ENCODE peak calls at places on chromosome 14, in seven cellular contexts. U is HFFc6; Q is upper lobe of left lung; C is H1; A is amniotic epithelial cell; L is stimulated activated CD8-positive, alpha-beta memory T cell treated with anti-CD3 and anti-CD28 coated beads, Interleukin-2, amount 100 ng/mL, for 48 hours; S is WTC11. X is an unnamed sample.

GRCh38 chr14:30550335-30550734 is 8.6 kb upstream of the G2E3 start:
- DNase-seq in U (peak), Q (no peak), C (no peak), A (peak), L (no peak), S (no peak), X (no peak)

GRCh38 chr14:101600336-101600890 is 39.1 kb downstream of the DIO3 start:
- DNase-seq in U (no peak), Q (no peak), C (no peak), A (no peak), L (no peak), S (no peak), X (no peak)

GRCh38 chr14:104145826-104146642 is 7.6 kb downstream of the KIF26A start:
- DNase-seq in U (no peak), Q (no peak), C (no peak), A (no peak), L (no peak), S (peak), X (no peak)

GRCh38 chr14:70901218-70901772 is 6.0 kb upstream of the PCNX1 start:
- DNase-seq in U (peak), Q (no peak), C (no peak), A (peak), L (no peak), S (no peak), X (no peak)

GRCh38 chr14:83885748-83886382 is 1644.1 kb upstream of the FLRT2 start:
- DNase-seq in U (no peak), Q (no peak), C (no peak), A (no peak), L (no peak), S (no peak), X (no peak)

GRCh38 chr14:104082807-104083206 is 2.7 kb upstream of the ASPG start:
- DNase-seq in U (no peak), Q (peak), C (no peak), A (no peak), L (no peak), S (no peak), X (no peak)

GRCh38 chr14:30264161-30264560 is 294.8 kb upstream of the G2E3 start:
- DNase-seq in U (no peak), Q (no peak), C (no peak), A (no peak), L (no peak), S (no peak), X (no peak)

GRCh38 chr14:68676511-68676943 is 116.3 kb downstream of the ZFP36L1 start:
- DNase-seq in U (no peak), Q (no peak), C (no peak), A (no peak), L (no peak), S (no peak), X (no peak)

GRCh38 chr14:23009939-23010718 is at the start of gene C14orf93:
- DNase-seq in U (peak), Q (peak), C (no peak), A (peak), L (peak), S (peak), X (no peak)

GRCh38 chr14:32470161-32470705 is 141.1 kb downstream of the AKAP6 start:
- DNase-seq in U (no peak), Q (no peak), C (no peak), A (no peak), L (no peak), S (no peak), X (no peak)

GRCh38 chr14:77986808-77987207 is 183.4 kb upstream of the NRXN3 start:
- DNase-seq in U (no peak), Q (no peak), C (no peak), A (no peak), L (no peak), S (no peak), X (no peak)

GRCh38 chr14:24924544-24924943 is 125.4 kb downstream of the STXBP6 start:
- DNase-seq in U (no peak), Q (no peak), C (no peak), A (no peak), L (no peak), S (no peak), X (no peak)

GRCh38 chr14:104223101-104223809 is 84.9 kb downstream of the KIF26A start:
- DNase-seq in U (no peak), Q (no peak), C (no peak), A (no peak), L (no peak), S (peak), X (no peak)

GRCh38 chr14:94284221-94284620 is 8.8 kb downstream of the SERPINA10 start:
- DNase-seq in U (no peak), Q (no peak), C (no peak), A (no peak), L (no peak), S (no peak), X (no peak)

GRCh38 chr14:52553002-52553670 is 500 bp downstream of the GPR137C start:
- DNase-seq in U (no peak), Q (peak), C (no peak), A (no peak), L (peak), S (peak), X (no peak)

GRCh38 chr14:23321572-23322547 is 603 bp downstream of the PABPN1 start:
- DNase-seq in U (peak), Q (peak), C (no peak), A (peak), L (peak), S (peak), X (no peak)

GRCh38 chr14:64584185-64584584 is 34.4 kb downstream of the PPP1R36 start:
- DNase-seq in U (no peak), Q (no peak), C (no peak), A (no peak), L (no peak), S (no peak), X (no peak)

GRCh38 chr14:52329678-52330376 is 15.7 kb downstream of the PTGER2 start:
- DNase-seq in U (no peak), Q (no peak), C (no peak), A (no peak), L (no peak), S (no peak), X (no peak)

GRCh38 chr14:103828315-103828967 is 18.9 kb downstream of the PPP1R13B start:
- DNase-seq in U (no peak), Q (no peak), C (no peak), A (no peak), L (no peak), S (no peak), X (no peak)

GRCh38 chr14:106843951-106844483 is 1317.6 kb downstream of the TMEM121 start:
- DNase-seq in U (no peak), Q (peak), C (no peak), A (no peak), L (no peak), S (no peak), X (no peak)

GRCh38 chr14:51776102-51776894 is 84.1 kb upstream of the GNG2 start:
- DNase-seq in U (peak), Q (no peak), C (peak), A (peak), L (no peak), S (peak), X (peak)

GRCh38 chr14:68666899-68667298 is 126.0 kb downstream of the ZFP36L1 start:
- DNase-seq in U (no peak), Q (peak), C (no peak), A (no peak), L (no peak), S (no peak), X (no peak)

GRCh38 chr14:20455355-20456300 is 602 bp downstream of the APEX1 start:
- DNase-seq in U (peak), Q (peak), C (no peak), A (peak), L (no peak), S (peak), X (no peak)

GRCh38 chr14:50060871-50061663 is 55.3 kb downstream of the VCPKMT start:
- DNase-seq in U (peak), Q (peak), C (no peak), A (peak), L (no peak), S (no peak), X (peak)

GRCh38 chr14:55440385-55440784 is at the start of gene TBPL2:
- DNase-seq in U (no peak), Q (no peak), C (peak), A (no peak), L (no peak), S (peak), X (no peak)

GRCh38 chr14:28406181-28406580 is 360.4 kb upstream of the FOXG1 start:
- DNase-seq in U (no peak), Q (no peak), C (no peak), A (no peak), L (no peak), S (no peak), X (no peak)

GRCh38 chr14:74035556-74035955 is 16.4 kb downstream of the BBOF1 start:
- DNase-seq in U (peak), Q (no peak), C (no peak), A (peak), L (no peak), S (no peak), X (no peak)

GRCh38 chr14:61475316-61475715 is 153.9 kb downstream of the PRKCH start:
- DNase-seq in U (peak), Q (no peak), C (no peak), A (peak), L (no peak), S (no peak), X (no peak)

GRCh38 chr14:104865069-104865630 is at the start of gene CEP170B:
- DNase-seq in U (no peak), Q (peak), C (no peak), A (peak), L (no peak), S (peak), X (no peak)